ENCODE peak calls at places on chromosome 15, in five cellular contexts. One of them, this sample, is unnamed.
A peak's percentile ranks its signal among the peaks of the same experiment; 100 is the strongest.

GRCh38 chr15:70023064-70023768 is 74.5 kb downstream of the TLE3 start:
- DNase-seq in psoas muscle: no peak
- DNase-seq in heart left ventricle: no peak
- DNase-seq in sigmoid colon: no peak
- DNase-seq in upper lobe of right lung: no peak
- DNase-seq in this sample: peak; percentile 45

GRCh38 chr15:47513496-47513895 is 203.8 kb upstream of the SEMA6D start:
- DNase-seq in upper lobe of right lung: no peak
- DNase-seq in heart left ventricle: no peak
- DNase-seq in sigmoid colon: no peak
- DNase-seq in psoas muscle: no peak
- DNase-seq in this sample: no peak

GRCh38 chr15:66827039-66827697 is 125.1 kb downstream of the SMAD6 start:
- DNase-seq in sigmoid colon: no peak
- DNase-seq in psoas muscle: no peak
- DNase-seq in upper lobe of right lung: peak; percentile 3
- DNase-seq in heart left ventricle: no peak
- DNase-seq in this sample: no peak

GRCh38 chr15:60392601-60392985 is 5.2 kb downstream of the ANXA2 start:
- DNase-seq in heart left ventricle: no peak
- DNase-seq in sigmoid colon: no peak
- DNase-seq in psoas muscle: no peak
- DNase-seq in upper lobe of right lung: no peak
- DNase-seq in this sample: no peak

GRCh38 chr15:58608711-58609110 is 140.8 kb downstream of the ADAM10 start:
- DNase-seq in upper lobe of right lung: no peak
- DNase-seq in psoas muscle: no peak
- DNase-seq in heart left ventricle: no peak
- DNase-seq in sigmoid colon: no peak
- DNase-seq in this sample: no peak

GRCh38 chr15:62901087-62901486 is 141.5 kb upstream of the TPM1 start:
- DNase-seq in heart left ventricle: no peak
- DNase-seq in psoas muscle: no peak
- DNase-seq in sigmoid colon: peak; percentile 77
- DNase-seq in upper lobe of right lung: no peak
- DNase-seq in this sample: no peak

GRCh38 chr15:82646250-82647044 is 716 bp downstream of the CPEB1 start:
- DNase-seq in heart left ventricle: no peak
- DNase-seq in sigmoid colon: no peak
- DNase-seq in upper lobe of right lung: no peak
- DNase-seq in psoas muscle: peak; percentile 34
- DNase-seq in this sample: no peak

GRCh38 chr15:25090073-25090733 is 135.4 kb downstream of the SNRPN start:
- DNase-seq in psoas muscle: no peak
- DNase-seq in heart left ventricle: no peak
- DNase-seq in upper lobe of right lung: no peak
- DNase-seq in sigmoid colon: no peak
- DNase-seq in this sample: no peak

GRCh38 chr15:38683382-38684242 is 119.0 kb upstream of the RASGRP1 start:
- DNase-seq in heart left ventricle: peak; percentile 48
- DNase-seq in upper lobe of right lung: no peak
- DNase-seq in psoas muscle: peak; percentile 15
- DNase-seq in sigmoid colon: no peak
- DNase-seq in this sample: peak; percentile 52

GRCh38 chr15:72196409-72197044 is 1.1 kb downstream of the GRAMD2A start:
- DNase-seq in psoas muscle: no peak
- DNase-seq in heart left ventricle: no peak
- DNase-seq in upper lobe of right lung: no peak
- DNase-seq in sigmoid colon: no peak
- DNase-seq in this sample: no peak

GRCh38 chr15:64158363-64159134 is 4.3 kb downstream of the PPIB start:
- DNase-seq in heart left ventricle: no peak
- DNase-seq in sigmoid colon: no peak
- DNase-seq in psoas muscle: no peak
- DNase-seq in upper lobe of right lung: no peak
- DNase-seq in this sample: no peak

GRCh38 chr15:85649372-85649771 is 145.4 kb downstream of the KLHL25 start:
- DNase-seq in upper lobe of right lung: no peak
- DNase-seq in heart left ventricle: no peak
- DNase-seq in psoas muscle: no peak
- DNase-seq in sigmoid colon: no peak
- DNase-seq in this sample: no peak

GRCh38 chr15:40859206-40859851 is 14.7 kb downstream of the RHOV start:
- DNase-seq in sigmoid colon: no peak
- DNase-seq in heart left ventricle: peak; percentile 58
- DNase-seq in upper lobe of right lung: peak; percentile 88
- DNase-seq in psoas muscle: peak; percentile 68
- DNase-seq in this sample: peak; percentile 71

GRCh38 chr15:77500986-77501385 is 80.3 kb downstream of the HMG20A start:
- DNase-seq in heart left ventricle: no peak
- DNase-seq in psoas muscle: no peak
- DNase-seq in sigmoid colon: no peak
- DNase-seq in upper lobe of right lung: no peak
- DNase-seq in this sample: no peak

GRCh38 chr15:36428102-36428845 is 151.2 kb upstream of the CDIN1 start:
- DNase-seq in sigmoid colon: no peak
- DNase-seq in psoas muscle: no peak
- DNase-seq in upper lobe of right lung: no peak
- DNase-seq in heart left ventricle: no peak
- DNase-seq in this sample: no peak

GRCh38 chr15:80242802-80243201 is 9.2 kb downstream of the CTXND1 start:
- DNase-seq in heart left ventricle: no peak
- DNase-seq in psoas muscle: no peak
- DNase-seq in upper lobe of right lung: no peak
- DNase-seq in sigmoid colon: no peak
- DNase-seq in this sample: no peak

GRCh38 chr15:68234060-68234459 is 4.5 kb upstream of the CLN6 start:
- DNase-seq in psoas muscle: no peak
- DNase-seq in heart left ventricle: no peak
- DNase-seq in upper lobe of right lung: no peak
- DNase-seq in sigmoid colon: no peak
- DNase-seq in this sample: no peak

GRCh38 chr15:57992761-57993295 is 72.7 kb downstream of the ALDH1A2 start:
- DNase-seq in psoas muscle: no peak
- DNase-seq in heart left ventricle: no peak
- DNase-seq in upper lobe of right lung: no peak
- DNase-seq in sigmoid colon: no peak
- DNase-seq in this sample: no peak

GRCh38 chr15:98410328-98410727 is 238.0 kb upstream of the IGF1R start:
- DNase-seq in sigmoid colon: no peak
- DNase-seq in upper lobe of right lung: no peak
- DNase-seq in heart left ventricle: no peak
- DNase-seq in psoas muscle: no peak
- DNase-seq in this sample: no peak

GRCh38 chr15:47961401-47962090 is 159.2 kb upstream of the SLC24A5 start:
- DNase-seq in psoas muscle: no peak
- DNase-seq in upper lobe of right lung: no peak
- DNase-seq in heart left ventricle: no peak
- DNase-seq in sigmoid colon: no peak
- DNase-seq in this sample: no peak

GRCh38 chr15:95742836-95743235 is 587.7 kb upstream of the NR2F2 start:
- DNase-seq in heart left ventricle: no peak
- DNase-seq in sigmoid colon: no peak
- DNase-seq in psoas muscle: no peak
- DNase-seq in upper lobe of right lung: no peak
- DNase-seq in this sample: no peak

GRCh38 chr15:62795700-62796099 is 246.8 kb upstream of the TPM1 start:
- DNase-seq in sigmoid colon: no peak
- DNase-seq in upper lobe of right lung: no peak
- DNase-seq in psoas muscle: no peak
- DNase-seq in heart left ventricle: peak; percentile 2
- DNase-seq in this sample: no peak

GRCh38 chr15:85854345-85855097 is 59.8 kb upstream of the KLHL25 start:
- DNase-seq in heart left ventricle: peak; percentile 41
- DNase-seq in sigmoid colon: no peak
- DNase-seq in psoas muscle: no peak
- DNase-seq in upper lobe of right lung: no peak
- DNase-seq in this sample: no peak

GRCh38 chr15:94704421-94704820 is 473.1 kb downstream of the MCTP2 start:
- DNase-seq in upper lobe of right lung: no peak
- DNase-seq in sigmoid colon: no peak
- DNase-seq in psoas muscle: no peak
- DNase-seq in heart left ventricle: no peak
- DNase-seq in this sample: no peak

GRCh38 chr15:84822774-84823579 is 5.8 kb downstream of the ALPK3 start:
- DNase-seq in psoas muscle: no peak
- DNase-seq in sigmoid colon: peak; percentile 74
- DNase-seq in heart left ventricle: peak; percentile 45
- DNase-seq in upper lobe of right lung: peak; percentile 36
- DNase-seq in this sample: no peak

GRCh38 chr15:49232407-49232806 is 62.4 kb downstream of the GALK2 start:
- DNase-seq in heart left ventricle: no peak
- DNase-seq in upper lobe of right lung: no peak
- DNase-seq in sigmoid colon: no peak
- DNase-seq in psoas muscle: no peak
- DNase-seq in this sample: no peak

GRCh38 chr15:36400936-36401585 is 178.4 kb upstream of the CDIN1 start:
- DNase-seq in psoas muscle: no peak
- DNase-seq in heart left ventricle: no peak
- DNase-seq in upper lobe of right lung: no peak
- DNase-seq in sigmoid colon: no peak
- DNase-seq in this sample: no peak

GRCh38 chr15:81485806-81486205 is 111.8 kb upstream of the TMC3 start:
- DNase-seq in psoas muscle: no peak
- DNase-seq in heart left ventricle: no peak
- DNase-seq in upper lobe of right lung: no peak
- DNase-seq in sigmoid colon: no peak
- DNase-seq in this sample: no peak

GRCh38 chr15:40894689-40895308 is 549 bp downstream of the VPS18 start:
- DNase-seq in psoas muscle: peak; percentile 62
- DNase-seq in sigmoid colon: peak; percentile 78
- DNase-seq in heart left ventricle: no peak
- DNase-seq in upper lobe of right lung: peak; percentile 82
- DNase-seq in this sample: peak; percentile 50

DNA sequence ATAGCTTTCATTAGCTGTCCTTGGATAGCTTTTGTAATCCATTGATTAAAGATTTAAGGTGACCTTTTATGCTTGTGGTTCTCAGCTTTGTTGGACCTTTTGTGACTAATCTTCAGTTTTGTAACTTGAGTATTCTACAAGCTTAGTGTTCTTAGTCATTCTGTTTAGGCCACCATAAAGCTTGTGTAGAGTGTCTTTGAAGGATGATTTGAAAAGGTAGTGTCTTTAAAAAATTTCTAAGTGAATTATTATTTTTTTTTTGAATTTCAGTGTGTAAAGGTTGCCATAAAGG is 7.5 kb downstream of the MORF4L1 start:
- DNase-seq in psoas muscle: no peak
- DNase-seq in heart left ventricle: no peak
- DNase-seq in sigmoid colon: no peak
- DNase-seq in upper lobe of right lung: no peak
- DNase-seq in this sample: no peak
- H3K4me1 ChIP-seq in psoas muscle: peaks cover 69% of the 10 kb centered on the region
- H3K4me1 ChIP-seq in heart left ventricle: peaks cover 84% of the 10 kb centered on the region
- H3K4me1 ChIP-seq in sigmoid colon: peaks cover 80% of the 10 kb centered on the region
- H3K4me1 ChIP-seq in upper lobe of right lung: peaks cover 52% of the 10 kb centered on the region
- H3K4me1 ChIP-seq in this sample: peaks cover 85% of the 10 kb centered on the region

GRCh38 chr15:23565395-23566069 is at the start of gene MKRN3:
- DNase-seq in psoas muscle: no peak
- DNase-seq in upper lobe of right lung: peak; percentile 69
- DNase-seq in sigmoid colon: no peak
- DNase-seq in heart left ventricle: no peak
- DNase-seq in this sample: peak; percentile 19
- H3K4me3 ChIP-seq in psoas muscle: peak within 1 kb of the TSS; percentile 80
- H3K4me3 ChIP-seq in upper lobe of right lung: peak within 1 kb of the TSS; percentile 37
- H3K4me3 ChIP-seq in sigmoid colon: peak within 1 kb of the TSS; percentile 35
- H3K4me3 ChIP-seq in heart left ventricle: peak within 1 kb of the TSS; percentile 16
- H3K4me3 ChIP-seq in this sample: peak within 1 kb of the TSS; percentile 56

DNA sequence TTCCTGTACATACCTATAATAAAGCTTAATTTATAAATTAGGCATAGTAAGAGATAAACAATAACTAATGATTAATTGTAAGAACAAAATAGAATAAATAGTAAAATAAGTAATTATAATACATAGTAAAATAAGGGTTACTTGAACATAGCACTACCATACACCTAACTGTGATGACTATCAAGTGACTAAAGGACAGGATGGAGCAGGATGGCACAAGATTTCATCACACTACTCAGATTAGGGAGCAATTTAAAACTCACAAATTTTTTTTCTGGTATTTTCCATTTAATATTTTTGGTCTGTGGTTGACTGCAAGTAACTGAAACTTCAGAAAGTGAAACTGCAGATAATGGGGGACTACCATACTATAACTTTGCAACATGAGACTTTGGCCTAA is 14.8 kb downstream of the RFX7 start:
- DNase-seq in upper lobe of right lung: no peak
- DNase-seq in heart left ventricle: no peak
- DNase-seq in psoas muscle: no peak
- DNase-seq in sigmoid colon: no peak
- DNase-seq in this sample: no peak
- H3K9me3 ChIP-seq in upper lobe of right lung: peaks cover 27% of the 10 kb centered on the region
- H3K9me3 ChIP-seq in heart left ventricle: peaks cover 58% of the 10 kb centered on the region
- H3K9me3 ChIP-seq in psoas muscle: peaks cover 31% of the 10 kb centered on the region
- H3K9me3 ChIP-seq in sigmoid colon: peaks cover 2% of the 10 kb centered on the region
- H3K9me3 ChIP-seq in this sample: peaks cover 19% of the 10 kb centered on the region

GRCh38 chr15:92077353-92078080 is 224.0 kb downstream of the SLCO3A1 start:
- DNase-seq in sigmoid colon: peak; percentile 79
- DNase-seq in psoas muscle: peak; percentile 65
- DNase-seq in heart left ventricle: peak; percentile 72
- DNase-seq in upper lobe of right lung: peak; percentile 77
- DNase-seq in this sample: peak; percentile 67

GRCh38 chr15:92078270-92078669 is 224.8 kb downstream of the SLCO3A1 start:
- DNase-seq in upper lobe of right lung: no peak
- DNase-seq in psoas muscle: no peak
- DNase-seq in sigmoid colon: no peak
- DNase-seq in heart left ventricle: no peak
- DNase-seq in this sample: no peak

GRCh38 chr15:92075764-92076163 is 222.3 kb downstream of the SLCO3A1 start:
- DNase-seq in sigmoid colon: no peak
- DNase-seq in heart left ventricle: no peak
- DNase-seq in upper lobe of right lung: no peak
- DNase-seq in psoas muscle: no peak
- DNase-seq in this sample: no peak

GRCh38 chr15:92074646-92075045 is 221.1 kb downstream of the SLCO3A1 start:
- DNase-seq in sigmoid colon: no peak
- DNase-seq in heart left ventricle: peak; percentile 44
- DNase-seq in psoas muscle: peak; percentile 66
- DNase-seq in upper lobe of right lung: peak; percentile 87
- DNase-seq in this sample: no peak

DNA sequence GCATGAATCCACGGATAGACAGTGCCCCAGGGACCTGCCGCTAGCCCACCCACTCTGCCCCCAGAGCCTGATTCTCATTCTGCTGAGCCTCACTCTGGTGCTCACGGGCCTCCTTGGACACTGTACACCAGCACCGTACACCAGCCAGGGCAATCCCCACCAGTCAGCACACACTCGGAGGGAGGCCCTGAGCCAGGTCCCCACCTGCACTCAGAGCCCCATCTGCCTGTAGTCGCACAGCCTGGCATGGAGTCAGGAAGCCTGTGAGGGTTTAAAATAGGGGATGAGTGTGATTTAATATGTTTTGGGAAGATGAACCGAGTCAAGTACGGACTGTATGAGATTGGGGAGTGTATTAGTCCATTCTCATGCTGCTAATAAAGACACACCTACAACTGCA is 223.0 kb downstream of the SLCO3A1 start:
- DNase-seq in psoas muscle: no peak
- DNase-seq in upper lobe of right lung: no peak
- DNase-seq in heart left ventricle: no peak
- DNase-seq in sigmoid colon: no peak
- DNase-seq in this sample: no peak
- H3K4me1 ChIP-seq in psoas muscle: peaks cover 3% of the 10 kb centered on the region
- H3K4me1 ChIP-seq in upper lobe of right lung: peaks cover 48% of the 10 kb centered on the region
- H3K4me1 ChIP-seq in heart left ventricle: peaks cover 62% of the 10 kb centered on the region
- H3K4me1 ChIP-seq in sigmoid colon: no peaks in the 10 kb centered on the region
- H3K4me1 ChIP-seq in this sample: peaks cover 13% of the 10 kb centered on the region